ENCODE peak calls at places on chromosomes 3 and 15, in eight cellular contexts. U is testis, R is Peyer's patch, W is A549, K is lower leg skin, Y is endothelial cell of umbilical vein, S is transverse colon, G is upper lobe of left lung. J is an unnamed sample.

GRCh38 chr3:128787256-128788253 is 61.6 kb downstream of the RAB7A start:
- DNase-seq in U (no peak), R (peak; percentile 49), W (peak; percentile 52), K (no peak), Y (no peak), S (peak; percentile 36), G (no peak), J (no peak)

GRCh38 chr3:164608554-164609276 is 469.6 kb downstream of the SI start:
- DNase-seq in U (no peak), R (no peak), W (no peak), K (no peak), Y (no peak), S (no peak), G (no peak), J (no peak)

GRCh38 chr15:83845230-83845629 is 191.3 kb downstream of the ADAMTSL3 start:
- DNase-seq in U (no peak), R (no peak), W (no peak), K (peak; percentile 37), Y (no peak), S (no peak), G (no peak), J (no peak)

GRCh38 chr3:112774293-112774926 is 72.3 kb downstream of the CD200R1L start:
- DNase-seq in U (no peak), R (no peak), W (peak; percentile 89), K (no peak), Y (peak; percentile 28), S (no peak), G (no peak), J (no peak)

GRCh38 chr3:38153221-38153620 is 12.1 kb upstream of the OXSR1 start:
- DNase-seq in U (no peak), R (no peak), W (no peak), K (no peak), Y (no peak), S (no peak), G (no peak), J (no peak)

GRCh38 chr3:55686720-55687254 is 199.7 kb upstream of the WNT5A start:
- DNase-seq in U (no peak), R (no peak), W (no peak), K (no peak), Y (no peak), S (no peak), G (no peak), J (no peak)

GRCh38 chr15:70214266-70214665 is 116.5 kb upstream of the TLE3 start:
- DNase-seq in U (no peak), R (no peak), W (no peak), K (no peak), Y (no peak), S (no peak), G (no peak), J (no peak)

GRCh38 chr15:53520867-53521525 is 238.5 kb downstream of the WDR72 start:
- DNase-seq in U (no peak), R (no peak), W (no peak), K (no peak), Y (no peak), S (no peak), G (no peak), J (no peak)

GRCh38 chr3:140223197-140223596 is 288.2 kb downstream of the CLSTN2 start:
- DNase-seq in U (no peak), R (no peak), W (no peak), K (no peak), Y (no peak), S (no peak), G (no peak), J (no peak)

GRCh38 chr15:91104111-91104510 is 4.1 kb downstream of the SV2B start:
- DNase-seq in U (no peak), R (no peak), W (no peak), K (peak; percentile 42), Y (no peak), S (no peak), G (no peak), J (no peak)

GRCh38 chr3:64148955-64149653 is 76.2 kb downstream of the PRICKLE2 start:
- DNase-seq in U (no peak), R (no peak), W (no peak), K (no peak), Y (no peak), S (no peak), G (no peak), J (no peak)

GRCh38 chr3:41893977-41894376 is 67.9 kb downstream of the ULK4 start:
- DNase-seq in U (peak; percentile 28), R (no peak), W (peak; percentile 47), K (peak; percentile 22), Y (peak; percentile 75), S (no peak), G (no peak), J (peak; percentile 7)

GRCh38 chr3:50953825-50954224 is 279.1 kb downstream of the DOCK3 start:
- DNase-seq in U (no peak), R (no peak), W (no peak), K (no peak), Y (no peak), S (no peak), G (no peak), J (no peak)

GRCh38 chr3:159616234-159616825 is 372.3 kb upstream of the IL12A start:
- DNase-seq in U (peak; percentile 37), R (no peak), W (peak; percentile 67), K (no peak), Y (peak; percentile 60), S (peak; percentile 55), G (peak; percentile 50), J (no peak)

GRCh38 chr3:181710581-181711255 is 1.0 kb upstream of the SOX2 start:
- DNase-seq in U (no peak), R (no peak), W (peak; percentile 30), K (no peak), Y (no peak), S (no peak), G (no peak), J (no peak)

GRCh38 chr3:176950743-176951142 is 246.5 kb downstream of the TBL1XR1 start:
- DNase-seq in U (no peak), R (no peak), W (no peak), K (no peak), Y (peak; percentile 12), S (no peak), G (no peak), J (peak; percentile 25)

GRCh38 chr15:35305031-35305555 is 220.0 kb upstream of the NANOGP8 start:
- DNase-seq in U (no peak), R (no peak), W (no peak), K (no peak), Y (peak; percentile 50), S (no peak), G (no peak), J (no peak)

GRCh38 chr3:194267744-194268658 is 83.1 kb downstream of the CPN2 start:
- DNase-seq in U (no peak), R (no peak), W (no peak), K (no peak), Y (no peak), S (peak; percentile 29), G (peak; percentile 22), J (no peak)

GRCh38 chr15:99408236-99409096 is 157.2 kb downstream of the LRRC28 start:
- DNase-seq in U (peak; percentile 58), R (no peak), W (peak; percentile 24), K (no peak), Y (no peak), S (no peak), G (no peak), J (no peak)

DNA sequence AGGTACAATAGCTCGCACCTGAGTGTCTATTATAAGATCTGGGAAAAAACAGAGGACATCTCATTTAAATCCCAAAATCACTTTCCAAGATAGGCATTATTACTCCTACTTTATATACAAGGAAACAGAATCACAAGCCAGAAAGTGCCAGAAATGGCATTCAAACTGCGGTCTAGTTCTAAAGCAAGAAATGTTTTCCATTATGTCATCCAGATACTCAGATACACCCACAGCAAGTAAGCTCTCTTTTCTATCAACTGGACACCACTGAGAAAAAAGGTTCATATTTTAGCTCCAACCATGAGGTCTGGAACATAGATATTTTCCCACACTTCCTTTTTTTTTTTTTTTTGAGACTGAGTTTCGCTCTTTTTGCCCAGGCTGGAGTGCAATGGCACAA is 8.1 kb downstream of the SLC33A1 start:
- DNase-seq in U (no peak), R (no peak), W (no peak), K (no peak), Y (no peak), S (no peak), G (no peak), J (no peak)
- TF ChIP-seq POLR2A in U (no peak), R (no peak), W (no peak), K (no peak), Y (no peak), S (no peak), G (no peak), J (no peak)

GRCh38 chr3:12439161-12439560 is 45.1 kb upstream of the TSEN2 start:
- DNase-seq in U (no peak), R (no peak), W (no peak), K (no peak), Y (no peak), S (peak; percentile 83), G (no peak), J (no peak)
- TF ChIP-seq POLR2A in U (no peak), R (no peak), W (no peak), K (no peak), Y (no peak), S (no peak), G (no peak), J (no peak)

GRCh38 chr15:63194291-63194681 is 4.9 kb downstream of the RAB8B start:
- DNase-seq in U (no peak), R (no peak), W (no peak), K (no peak), Y (no peak), S (no peak), G (no peak), J (no peak)
- TF ChIP-seq POLR2A in U (no peak), R (no peak), W (no peak), K (no peak), Y (no peak), S (no peak), G (no peak), J (no peak)

GRCh38 chr3:69052567-69052898 is 400 bp upstream of the TMF1 start:
- DNase-seq in U (no peak), R (no peak), W (no peak), K (no peak), Y (no peak), S (no peak), G (no peak), J (no peak)

GRCh38 chr3:69048990-69049389 is 3.1 kb downstream of the TMF1 start:
- DNase-seq in U (no peak), R (no peak), W (no peak), K (no peak), Y (no peak), S (no peak), G (no peak), J (no peak)

DNA sequence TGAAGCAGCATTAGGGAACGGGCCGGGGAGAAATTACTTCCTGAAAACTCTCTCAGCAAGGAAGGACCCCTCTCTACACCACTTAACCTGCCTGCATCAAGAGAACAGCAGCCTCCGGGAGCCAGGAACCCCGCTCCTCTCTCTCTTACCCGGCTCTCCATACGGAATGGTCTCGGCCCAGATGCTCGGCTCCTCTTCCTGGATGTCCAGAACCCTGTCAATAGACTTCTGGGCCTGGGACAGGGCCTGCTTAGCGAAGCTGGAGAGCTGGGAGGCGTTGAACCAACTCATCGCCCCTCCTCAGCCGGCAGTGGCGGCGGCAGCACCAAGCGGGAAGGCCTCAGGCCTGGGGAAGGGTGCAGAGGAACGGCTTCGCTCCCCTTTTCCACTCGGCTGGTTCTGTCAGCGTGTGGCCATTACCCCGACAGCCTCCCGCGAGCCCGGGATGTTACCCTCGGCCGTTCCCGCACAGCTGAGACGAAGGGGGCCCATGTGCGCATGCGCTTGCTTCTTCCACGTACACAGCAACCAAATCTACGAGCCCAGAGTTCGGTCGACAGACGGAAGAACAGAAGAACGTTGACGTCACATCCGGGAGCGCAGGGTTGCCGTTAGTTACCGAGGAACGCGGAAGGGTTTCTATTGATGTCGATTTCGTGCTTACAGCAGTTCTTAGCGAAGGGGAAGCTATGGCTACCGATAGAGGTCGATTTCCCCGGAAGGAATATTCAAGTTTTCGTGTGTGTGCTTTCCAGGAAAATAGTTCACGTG is at the start of gene TMF1:
- DNase-seq in U (peak; percentile 99), R (peak; percentile 98), W (peak; percentile 98), K (peak; percentile 99), Y (peak; percentile 99), S (peak; percentile 98), G (peak; percentile 99), J (peak; percentile 82)
- TF ChIP-seq POLR2A in U (peak; percentile 61), R (peak; percentile 73), W (peak; percentile 62), K (no peak), Y (peak; percentile 84), S (peak; percentile 91), G (peak; percentile 84), J (peak; percentile 89)

J was measured in H54.